ENCODE peak calls at places on chromosomes 11 and 22, in eight cellular contexts. Y is stimulated activated CD4-positive, alpha-beta T cell treated with anti-CD3 and anti-CD28 coated beads, Interleukin-2, amount 100 ng/mL, for 48 hours; W is NCI-H82; V is neural crest cell; K is EH; X is T1000; Q is iris pigment epithelial cell; G is activated CD4-positive, CD25-positive, alpha-beta regulatory T cell. S is an unnamed sample.

GRCh38 chr11:68989936-68990606 is 9.3 kb upstream of the MRGPRD start:
- DNase-seq in Y (no peak), X (no peak), G (no peak), Q (no peak), K (no peak), W (no peak), V (no peak), S (no peak)

GRCh38 chr11:111665779-111666178 is 63.5 kb downstream of the SIK2 start:
- DNase-seq in W (no peak), Q (peak; percentile 48), K (peak; percentile 73), G (no peak), V (peak; percentile 30), Y (no peak), X (no peak), S (peak; percentile 65)

GRCh38 chr11:99693941-99694492 is 673.3 kb downstream of the CNTN5 start:
- DNase-seq in Y (no peak), V (no peak), X (no peak), W (no peak), G (no peak), K (no peak), Q (peak; percentile 98), S (peak; percentile 96)

GRCh38 chr11:110801328-110801727 is 89.1 kb upstream of the ARHGAP20 start:
- DNase-seq in X (no peak), G (no peak), W (no peak), Y (no peak), K (no peak), Q (no peak), V (no peak), S (no peak)

GRCh38 chr11:1439341-1439740 is 47.2 kb downstream of the MOB2 start:
- DNase-seq in Y (no peak), V (no peak), W (no peak), K (no peak), G (no peak), X (no peak), Q (no peak), S (no peak)

GRCh38 chr11:3162410-3163240 is 2.5 kb downstream of the OSBPL5 start:
- DNase-seq in X (no peak), V (no peak), K (no peak), G (no peak), Y (no peak), W (no peak), Q (no peak), S (no peak)

GRCh38 chr11:67615455-67616430 is 9.0 kb downstream of the NDUFV1 start:
- DNase-seq in X (peak; percentile 8), V (peak; percentile 46), K (peak; percentile 24), Q (no peak), G (peak; percentile 30), Y (peak; percentile 72), W (peak; percentile 65), S (peak; percentile 26)

GRCh38 chr11:131581006-131581405 is 210.6 kb downstream of the NTM start:
- DNase-seq in K (no peak), Q (no peak), G (no peak), V (no peak), Y (no peak), X (no peak), W (peak; percentile 21), S (peak; percentile 25)

GRCh38 chr11:3165152-3165705 is at the start of gene OSBPL5:
- DNase-seq in Y (peak; percentile 36), V (peak; percentile 59), K (peak; percentile 80), G (no peak), Q (peak; percentile 68), X (peak; percentile 14), W (peak; percentile 74), S (peak; percentile 62)

GRCh38 chr11:118438314-118438931 is 2.1 kb downstream of the KMT2A start:
- DNase-seq in G (no peak), X (no peak), Q (peak; percentile 94), K (peak; percentile 88), Y (no peak), W (peak; percentile 21), V (peak; percentile 33), S (peak; percentile 97)

GRCh38 chr11:58919561-58919960 is 19.7 kb upstream of the GLYATL1 start:
- DNase-seq in V (no peak), Y (no peak), W (no peak), Q (peak; percentile 44), G (no peak), X (no peak), K (peak; percentile 84), S (peak; percentile 15)

GRCh38 chr22:26709617-26710390 is 52.4 kb downstream of the MIAT start:
- DNase-seq in W (no peak), Y (no peak), G (no peak), K (peak; percentile 83), V (no peak), X (no peak), Q (peak; percentile 85), S (peak; percentile 76)

GRCh38 chr11:776459-777287 is 614 bp downstream of the GATD1 start:
- DNase-seq in Y (no peak), Q (peak; percentile 34), G (no peak), K (peak; percentile 38), W (peak; percentile 71), V (peak; percentile 40), X (no peak), S (peak; percentile 34)

GRCh38 chr11:71302911-71303310 is 50.5 kb upstream of the SHANK2 start:
- DNase-seq in V (no peak), G (no peak), K (peak; percentile 32), Y (no peak), Q (no peak), X (no peak), W (no peak), S (no peak)

GRCh38 chr22:42315392-42315756 is 44.9 kb upstream of the TCF20 start:
- DNase-seq in V (no peak), K (no peak), Q (no peak), Y (no peak), G (no peak), X (no peak), W (no peak), S (no peak)

GRCh38 chr11:27331984-27332383 is 31.0 kb downstream of the CCDC34 start:
- DNase-seq in W (no peak), G (no peak), V (no peak), K (peak; percentile 78), Y (no peak), Q (peak; percentile 73), X (no peak), S (peak; percentile 65)

GRCh38 chr22:39839917-39840510 is 53.5 kb downstream of the ENTHD1 start:
- DNase-seq in V (no peak), K (no peak), X (no peak), G (no peak), W (no peak), Q (no peak), Y (peak; percentile 12), S (no peak)

GRCh38 chr22:19705181-19705934 is 8.9 kb upstream of the SEPTIN5 start:
- DNase-seq in X (no peak), V (no peak), Y (no peak), Q (no peak), K (no peak), G (no peak), W (no peak), S (no peak)

GRCh38 chr11:86606849-86607481 is 65.5 kb downstream of the ME3 start:
- DNase-seq in X (no peak), K (peak; percentile 54), G (no peak), Y (no peak), W (no peak), V (no peak), Q (peak; percentile 42), S (peak; percentile 37)

GRCh38 chr11:77107950-77108349 is 5.3 kb downstream of the OMP start:
- DNase-seq in W (no peak), Q (peak; percentile 97), X (peak; percentile 64), K (peak; percentile 96), Y (no peak), G (no peak), V (no peak), S (peak; percentile 94)

GRCh38 chr11:74443071-74443864 is 24.1 kb downstream of the KCNE3 start:
- DNase-seq in W (peak; percentile 66), V (no peak), Y (no peak), K (no peak), Q (peak; percentile 55), X (no peak), G (no peak), S (peak; percentile 71)

GRCh38 chr11:124951341-124951740 is 2.7 kb upstream of the CCDC15 start:
- DNase-seq in K (no peak), Q (no peak), Y (no peak), V (no peak), G (no peak), W (no peak), X (no peak), S (no peak)

GRCh38 chr11:68053981-68054812 is 15.4 kb downstream of the TCIRG1 start:
- DNase-seq in G (no peak), Y (no peak), V (no peak), X (no peak), K (peak; percentile 6), W (no peak), Q (no peak), S (no peak)

GRCh38 chr11:130403301-130403804 is 25.1 kb downstream of the ADAMTS8 start:
- DNase-seq in W (no peak), V (no peak), Q (peak; percentile 91), K (peak; percentile 85), G (no peak), X (peak; percentile 34), Y (no peak), S (peak; percentile 93)

GRCh38 chr11:117097567-117098268 is 510 bp downstream of the SIK3 start:
- DNase-seq in Y (peak; percentile 17), Q (no peak), X (no peak), G (no peak), W (peak; percentile 57), V (no peak), K (peak; percentile 34), S (peak; percentile 16)

GRCh38 chr11:859394-860131 is 16.9 kb downstream of the TSPAN4 start:
- DNase-seq in Q (peak; percentile 94), Y (no peak), X (no peak), W (peak; percentile 92), V (no peak), K (peak; percentile 85), G (no peak), S (peak; percentile 97)

GRCh38 chr11:17790453-17790852 is 55.9 kb downstream of the KCNC1 start:
- DNase-seq in Y (no peak), V (no peak), X (no peak), Q (peak; percentile 93), K (peak; percentile 43), W (no peak), G (no peak), S (peak; percentile 84)